ENCODE peak calls at places on chromosomes 3 and 15, in seven cellular contexts. O, V, S, A, W, M and D are unnamed samples. For H3K4me1, the result is how much of the 10 kb centered on the place peaks cover.

GRCh38 chr3:195543642-195544536 is 764 bp upstream of the PPP1R2 start:
- DNase-seq in O (peak), V (no peak), S (no peak), A (peak), W (no peak), M (peak), D (peak)

GRCh38 chr3:44021646-44022594 is 219.8 kb upstream of the TOPAZ1 start:
- DNase-seq in O (no peak), V (no peak), S (no peak), A (peak), W (no peak), M (no peak), D (no peak)

GRCh38 chr3:181252626-181253025 is 263.1 kb upstream of the DNAJC19 start:
- DNase-seq in O (no peak), V (no peak), S (no peak), A (no peak), W (no peak), M (no peak), D (no peak)

GRCh38 chr3:184781801-184782200 is 30.2 kb upstream of the VPS8 start:
- DNase-seq in O (no peak), V (no peak), S (no peak), A (no peak), W (no peak), M (no peak), D (no peak)

GRCh38 chr15:44713006-44713966 is 2.0 kb downstream of the B2M start:
- DNase-seq in O (peak), V (peak), S (peak), A (peak), W (no peak), M (no peak), D (no peak)

GRCh38 chr15:59473226-59473625 is 35.2 kb downstream of the FAM81A start:
- DNase-seq in O (no peak), V (no peak), S (no peak), A (no peak), W (no peak), M (no peak), D (no peak)

GRCh38 chr15:59616390-59616789 is 4.8 kb downstream of the GCNT3 start:
- DNase-seq in O (no peak), V (peak), S (no peak), A (no peak), W (peak), M (no peak), D (no peak)

GRCh38 chr3:171309906-171310359 is 150.3 kb downstream of the TNIK start:
- DNase-seq in O (no peak), V (peak), S (peak), A (peak), W (no peak), M (no peak), D (no peak)

DNA sequence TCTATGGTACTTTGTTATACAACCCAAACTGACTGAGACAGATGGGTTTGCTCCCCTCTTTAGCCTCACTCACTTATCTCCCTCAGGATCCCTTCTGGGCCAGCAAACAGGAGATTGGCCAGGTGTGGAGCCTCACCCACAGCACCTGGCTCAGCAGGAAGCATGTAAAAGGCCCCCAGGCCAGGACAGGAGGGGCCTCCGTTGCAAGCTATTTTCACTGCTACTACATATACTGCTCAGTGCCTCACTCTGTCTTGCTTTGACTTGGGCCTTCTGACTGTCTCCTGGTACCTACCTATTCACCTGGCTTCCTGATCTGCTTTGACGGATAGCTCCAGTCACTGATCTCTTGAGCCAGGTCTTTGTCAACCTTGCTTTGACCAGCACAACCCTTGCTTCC is 20.4 kb upstream of the TPM1 start:
- DNase-seq in O (no peak), V (no peak), S (no peak), A (no peak), W (no peak), M (no peak), D (no peak)
- H3K9ac ChIP-seq in O (no peak), V (no peak), S (no peak), A (no peak), W (no peak), M (no peak), D (no peak)

DNA sequence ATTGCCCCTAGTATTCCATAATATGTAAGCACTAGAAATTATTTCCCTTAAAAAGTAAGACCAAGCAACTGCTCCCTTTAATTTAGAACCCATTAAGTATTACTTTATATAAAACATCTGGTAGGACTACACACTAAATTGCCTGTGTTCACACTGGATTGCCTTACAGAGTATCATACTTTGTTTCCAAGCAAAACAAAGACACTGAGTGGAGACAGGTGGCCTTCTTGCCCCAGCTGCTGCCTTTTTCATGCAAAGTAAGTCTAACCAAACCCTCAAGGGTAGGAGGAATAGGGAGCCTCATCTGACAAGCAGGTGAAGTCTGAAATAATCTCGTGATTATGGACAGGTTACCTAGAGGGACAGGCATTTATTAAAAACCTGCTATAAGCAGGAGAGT is 87.3 kb downstream of the PEX5L start:
- DNase-seq in O (no peak), V (no peak), S (no peak), A (no peak), W (no peak), M (no peak), D (no peak)
- H3K4me1 ChIP-seq in O (under half), V (under half), S (under half), A (under half), W (under half), M (under half), D (under half)

GRCh38 chr3:4493931-4494806 is 1.0 kb downstream of the ITPR1 start:
- DNase-seq in O (no peak), V (peak), S (no peak), A (peak), W (peak), M (peak), D (no peak)

GRCh38 chr3:4493008-4493930 is at the start of gene ITPR1:
- DNase-seq in O (peak), V (peak), S (peak), A (peak), W (peak), M (peak), D (peak)

GRCh38 chr3:4494807-4495200 is 1.7 kb downstream of the ITPR1 start:
- DNase-seq in O (no peak), V (no peak), S (no peak), A (no peak), W (no peak), M (no peak), D (no peak)

GRCh38 chr3:4492240-4493007 is 724 bp upstream of the ITPR1 start:
- DNase-seq in O (peak), V (peak), S (peak), A (peak), W (peak), M (peak), D (peak)

DNA sequence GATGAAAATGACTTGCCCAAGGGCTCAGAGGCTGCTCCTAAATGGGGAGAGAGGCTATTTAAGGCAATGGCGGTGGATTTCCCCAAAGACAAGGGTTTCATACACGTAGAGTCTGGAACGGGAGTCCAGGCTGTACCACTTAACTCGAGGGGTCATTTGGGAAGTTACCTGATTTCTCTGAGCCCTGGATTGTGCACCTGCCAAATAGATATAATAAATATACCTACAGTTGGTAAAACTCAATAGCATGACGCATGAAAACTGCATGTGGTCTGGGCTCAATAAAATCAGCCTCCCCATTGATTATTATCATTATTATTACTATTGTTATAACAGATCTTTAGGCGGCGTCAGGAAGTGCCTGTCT is 1.3 kb upstream of the ITPR1 start:
- DNase-seq in O (no peak), V (no peak), S (no peak), A (no peak), W (no peak), M (no peak), D (no peak)
- H3K9ac ChIP-seq in O (peak), V (peak), S (peak), A (no peak), W (peak), M (no peak), D (peak)

DNA sequence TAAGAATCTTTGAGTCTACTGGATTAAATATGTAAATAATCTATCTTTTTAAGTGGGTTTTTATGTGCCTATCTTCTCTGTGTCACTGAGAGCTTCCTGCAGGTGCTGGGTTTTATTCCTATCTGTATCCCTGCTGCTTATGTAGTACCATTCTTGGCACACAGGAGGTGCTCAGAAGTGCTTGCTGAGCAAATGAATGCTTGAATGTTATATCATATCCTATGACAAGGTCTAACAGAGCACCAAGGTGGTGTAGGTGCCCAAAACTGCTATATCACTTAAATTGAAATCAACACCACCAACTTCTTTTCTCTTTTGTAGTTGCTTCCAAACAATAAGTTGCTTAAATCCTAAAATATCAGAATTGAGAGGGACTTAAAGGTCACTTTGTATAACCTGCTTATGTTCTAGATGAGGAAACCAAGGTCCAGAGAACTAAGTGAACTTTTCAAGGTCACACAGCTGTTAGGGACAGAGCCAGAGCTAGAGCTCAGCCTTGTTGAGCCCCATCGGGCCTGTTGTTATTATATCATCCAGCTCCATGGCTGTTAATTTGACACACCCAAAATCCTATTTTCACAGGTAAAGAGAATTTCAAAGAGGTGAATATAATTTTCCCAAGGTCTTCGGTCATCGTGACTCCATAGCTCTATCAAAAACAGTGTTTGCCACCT is 46.0 kb downstream of the CCNL1 start:
- DNase-seq in O (peak), V (no peak), S (no peak), A (no peak), W (no peak), M (no peak), D (no peak)
- H3K4me1 ChIP-seq in O (under half), V (under half), S (under half), A (under half), W (under half), M (under half), D (under half)

DNA sequence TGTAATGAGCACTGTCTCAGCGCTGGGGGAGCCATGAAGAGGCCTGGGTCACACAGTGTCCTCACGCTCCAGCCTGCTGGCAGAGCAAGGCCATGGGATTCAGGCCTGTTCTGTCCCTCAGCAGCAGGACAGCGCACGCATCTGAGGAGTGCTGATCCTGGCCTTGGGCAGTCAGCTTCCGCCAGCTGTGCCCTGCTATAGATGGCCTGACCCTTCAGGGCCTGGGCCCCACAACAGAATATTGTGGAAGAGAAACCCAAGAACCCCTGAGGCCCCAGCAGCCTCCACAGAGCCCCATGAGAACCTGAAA is 78.6 kb downstream of the SRGAP3 start:
- DNase-seq in O (no peak), V (no peak), S (no peak), A (no peak), W (no peak), M (no peak), D (no peak)
- H3K9ac ChIP-seq in O (peak), V (no peak), S (no peak), A (no peak), W (no peak), M (no peak), D (no peak)

GRCh38 chr3:50592568-50592967 is 19.0 kb downstream of the CISH start:
- DNase-seq in O (peak), V (no peak), S (no peak), A (no peak), W (no peak), M (no peak), D (no peak)

GRCh38 chr3:50587806-50588758 is 18.8 kb downstream of the HEMK1 start:
- DNase-seq in O (no peak), V (no peak), S (no peak), A (no peak), W (no peak), M (no peak), D (no peak)

GRCh38 chr3:50588759-50589433 is 19.6 kb downstream of the HEMK1 start:
- DNase-seq in O (no peak), V (no peak), S (peak), A (peak), W (no peak), M (no peak), D (no peak)

GRCh38 chr3:50594253-50594785 is 17.3 kb downstream of the CISH start:
- DNase-seq in O (no peak), V (no peak), S (no peak), A (no peak), W (no peak), M (no peak), D (no peak)

DNA sequence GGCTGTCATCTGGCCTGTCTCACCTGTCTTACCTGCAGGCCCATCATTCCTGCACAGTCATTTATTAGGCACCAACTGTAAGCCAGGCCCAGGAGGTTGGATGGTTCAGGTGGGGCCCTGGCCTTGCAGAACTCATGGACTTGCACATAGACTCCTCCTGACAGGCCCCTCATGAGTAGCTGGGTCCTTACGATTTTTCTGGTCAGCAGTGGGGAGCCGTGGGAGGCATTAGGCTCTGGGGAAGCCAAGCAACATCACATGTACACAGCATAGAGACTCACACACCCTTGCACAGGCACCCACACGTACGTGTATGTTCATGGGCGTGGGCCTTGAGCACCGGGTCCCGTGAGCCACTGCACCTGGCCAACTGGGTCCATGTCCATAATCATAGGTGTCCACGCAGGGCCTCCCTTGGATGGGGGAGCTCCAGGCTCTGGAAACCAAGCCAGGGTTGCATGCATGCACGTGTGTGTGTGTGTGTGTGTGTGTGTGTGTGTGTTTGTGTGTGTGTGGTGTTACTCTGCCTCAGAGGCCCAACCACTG is 20.3 kb downstream of the CISH start:
- DNase-seq in O (no peak), V (no peak), S (no peak), A (no peak), W (no peak), M (no peak), D (no peak)
- H3K4me1 ChIP-seq in O (half or more), V (under half), S (under half), A (under half), W (under half), M (under half), D (under half)

GRCh38 chr15:32670624-32671022 is 29.1 kb downstream of the SCG5 start:
- DNase-seq in O (no peak), V (no peak), S (no peak), A (no peak), W (no peak), M (no peak), D (no peak)

GRCh38 chr15:32671339-32672325 is 30.1 kb downstream of the SCG5 start:
- DNase-seq in O (no peak), V (no peak), S (no peak), A (peak), W (no peak), M (no peak), D (no peak)

GRCh38 chr15:32669870-32670623 is 28.5 kb downstream of the SCG5 start:
- DNase-seq in O (no peak), V (peak), S (peak), A (no peak), W (no peak), M (no peak), D (no peak)

GRCh38 chr15:32667321-32667720 is 25.8 kb downstream of the SCG5 start:
- DNase-seq in O (no peak), V (no peak), S (no peak), A (no peak), W (no peak), M (no peak), D (no peak)

GRCh38 chr15:32668942-32669341 is 27.4 kb downstream of the SCG5 start:
- DNase-seq in O (no peak), V (no peak), S (no peak), A (no peak), W (no peak), M (no peak), D (no peak)
- H3K9ac ChIP-seq in O (no peak), V (no peak), S (no peak), A (no peak), W (no peak), M (no peak), D (no peak)

GRCh38 chr3:197558000-197558399 is 2.2 kb upstream of the BDH1 start:
- DNase-seq in O (no peak), V (no peak), S (no peak), A (no peak), W (no peak), M (no peak), D (no peak)
- H3K4me1 ChIP-seq in O (under half), V (under half), S (under half), A (under half), W (under half), M (under half), D (under half)